ENCODE peak calls at places on chromosomes 16 and 17, in nine cellular contexts. G is tibial artery, T is uterus, A is GM12865, X is psoas muscle, W is A549, Y is PC-9, Z is transverse colon, U is stomach. N is an unnamed sample.

GRCh38 chr17:50139950-50140885 is 10.3 kb upstream of the SAMD14 start:
- DNase-seq in G (peak), T (peak), A (peak), X (peak), W (peak), Y (peak), Z (peak), U (peak), N (peak)

GRCh38 chr17:58084317-58084981 is 1.2 kb downstream of the DYNLL2 start:
- DNase-seq in G (peak), T (peak), A (peak), X (peak), W (peak), Y (peak), Z (peak), U (peak), N (peak)

GRCh38 chr16:89004209-89004831 is 27.3 kb upstream of the CBFA2T3 start:
- DNase-seq in G (peak), T (no peak), A (peak), X (no peak), W (no peak), Y (no peak), Z (no peak), U (no peak), N (peak)

GRCh38 chr16:67278773-67279295 is 498 bp upstream of the PLEKHG4 start:
- DNase-seq in G (no peak), T (no peak), A (peak), X (peak), W (peak), Y (peak), Z (peak), U (no peak), N (peak)

GRCh38 chr17:49224198-49224996 is 6.2 kb downstream of the PHOSPHO1 start:
- DNase-seq in G (no peak), T (no peak), A (peak), X (peak), W (no peak), Y (peak), Z (peak), U (peak), N (no peak)

GRCh38 chr16:1884155-1884760 is 12.3 kb upstream of the MEIOB start:
- DNase-seq in G (no peak), T (no peak), A (no peak), X (no peak), W (peak), Y (no peak), Z (peak), U (no peak), N (no peak)

GRCh38 chr16:83977056-83977815 is 9.2 kb downstream of the NECAB2 start:
- DNase-seq in G (no peak), T (no peak), A (no peak), X (no peak), W (no peak), Y (no peak), Z (no peak), U (no peak), N (no peak)

GRCh38 chr16:52435573-52435972 is 111.4 kb downstream of the TOX3 start:
- DNase-seq in G (no peak), T (no peak), A (no peak), X (no peak), W (no peak), Y (no peak), Z (no peak), U (no peak), N (peak)

GRCh38 chr16:54699656-54700055 is 231.0 kb upstream of the IRX5 start:
- DNase-seq in G (no peak), T (no peak), A (no peak), X (no peak), W (no peak), Y (no peak), Z (no peak), U (no peak), N (no peak)

GRCh38 chr17:61205931-61206330 is 193.7 kb upstream of the TBX2 start:
- DNase-seq in G (no peak), T (no peak), A (no peak), X (no peak), W (no peak), Y (no peak), Z (no peak), U (no peak), N (no peak)

GRCh38 chr16:57284206-57284951 is at the start of gene PLLP:
- DNase-seq in G (no peak), T (no peak), A (peak), X (peak), W (peak), Y (peak), Z (peak), U (peak), N (peak)

GRCh38 chr17:1769826-1770477 is 8.1 kb downstream of the SERPINF1 start:
- DNase-seq in G (no peak), T (no peak), A (no peak), X (no peak), W (peak), Y (peak), Z (no peak), U (no peak), N (no peak)

GRCh38 chr17:10144976-10145375 is 53.4 kb downstream of the GAS7 start:
- DNase-seq in G (no peak), T (no peak), A (no peak), X (no peak), W (no peak), Y (no peak), Z (no peak), U (no peak), N (no peak)

GRCh38 chr16:47732806-47733150 is 271.6 kb downstream of the PHKB start:
- DNase-seq in G (no peak), T (no peak), A (no peak), X (no peak), W (peak), Y (peak), Z (no peak), U (no peak), N (no peak)

GRCh38 chr16:87930456-87930855 is 5.9 kb downstream of the CA5A start:
- DNase-seq in G (no peak), T (no peak), A (no peak), X (no peak), W (no peak), Y (peak), Z (no peak), U (no peak), N (no peak)

GRCh38 chr17:6163632-6164319 is 93.6 kb downstream of the WSCD1 start:
- DNase-seq in G (no peak), T (no peak), A (no peak), X (no peak), W (no peak), Y (no peak), Z (no peak), U (no peak), N (no peak)

GRCh38 chr16:87127061-87127765 is 190.0 kb downstream of the C16orf95 start:
- DNase-seq in G (no peak), T (no peak), A (no peak), X (no peak), W (no peak), Y (no peak), Z (no peak), U (no peak), N (no peak)

GRCh38 chr17:27473190-27473747 is 17.0 kb downstream of the KSR1 start:
- DNase-seq in G (no peak), T (no peak), A (no peak), X (no peak), W (no peak), Y (no peak), Z (no peak), U (no peak), N (no peak)

GRCh38 chr17:4545217-4545951 is 9.8 kb downstream of the MYBBP1A start:
- DNase-seq in G (no peak), T (no peak), A (no peak), X (peak), W (no peak), Y (no peak), Z (no peak), U (no peak), N (no peak)

GRCh38 chr17:71329310-71330098 is 791.3 kb upstream of the SOX9 start:
- DNase-seq in G (no peak), T (no peak), A (no peak), X (no peak), W (no peak), Y (no peak), Z (no peak), U (no peak), N (no peak)

GRCh38 chr17:73541111-73541510 is 103.1 kb downstream of the SDK2 start:
- DNase-seq in G (no peak), T (no peak), A (no peak), X (no peak), W (no peak), Y (no peak), Z (no peak), U (no peak), N (peak)

GRCh38 chr16:54657058-54657708 is 273.5 kb upstream of the IRX5 start:
- DNase-seq in G (peak), T (no peak), A (no peak), X (no peak), W (no peak), Y (no peak), Z (no peak), U (peak), N (no peak)

GRCh38 chr16:49183911-49184310 is 97.7 kb downstream of the CBLN1 start:
- DNase-seq in G (no peak), T (no peak), A (peak), X (no peak), W (peak), Y (no peak), Z (peak), U (no peak), N (peak)

GRCh38 chr17:1577186-1577585 is 14.6 kb upstream of the PITPNA start:
- DNase-seq in G (peak), T (peak), A (no peak), X (peak), W (no peak), Y (peak), Z (peak), U (peak), N (no peak)

GRCh38 chr17:29650407-29650806 is 27.7 kb upstream of the CORO6 start:
- DNase-seq in G (no peak), T (no peak), A (no peak), X (no peak), W (no peak), Y (no peak), Z (no peak), U (no peak), N (no peak)

GRCh38 chr17:10787306-10788020 is 16.4 kb downstream of the TMEM238L start:
- DNase-seq in G (no peak), T (no peak), A (no peak), X (no peak), W (no peak), Y (no peak), Z (no peak), U (no peak), N (no peak)

GRCh38 chr17:4719684-4720221 is 9.3 kb downstream of the ARRB2 start:
- DNase-seq in G (no peak), T (no peak), A (no peak), X (no peak), W (peak), Y (peak), Z (no peak), U (peak), N (peak)

GRCh38 chr17:81912441-81913309 is 1.5 kb upstream of the PCYT2 start:
- DNase-seq in G (no peak), T (no peak), A (no peak), X (no peak), W (no peak), Y (peak), Z (no peak), U (peak), N (no peak)

GRCh38 chr16:46732561-46732960 is 15.6 kb downstream of the MYLK3 start:
- DNase-seq in G (no peak), T (no peak), A (no peak), X (no peak), W (no peak), Y (no peak), Z (no peak), U (no peak), N (no peak)

DNA sequence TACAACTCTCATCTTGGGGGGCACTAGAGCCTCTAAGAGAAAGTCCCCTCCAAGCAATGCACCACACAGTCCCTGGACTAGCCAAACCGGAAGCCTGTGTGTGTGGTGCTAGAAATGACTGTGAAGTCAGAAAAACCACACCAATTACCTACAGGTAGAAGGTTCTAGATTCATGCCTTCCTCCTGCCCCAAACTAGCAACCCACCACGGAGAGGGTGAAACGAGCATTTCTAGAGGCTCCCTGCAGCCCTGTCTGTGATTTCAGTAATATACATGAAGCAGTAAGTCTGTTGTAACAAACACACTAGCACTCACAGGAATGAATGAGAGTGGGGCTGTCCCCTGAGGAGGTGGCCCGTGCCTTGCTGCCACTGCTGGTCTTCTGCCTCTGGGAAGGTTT is 13.6 kb downstream of the ZFHX3 start:
- DNase-seq in G (no peak), T (no peak), A (peak), X (no peak), W (no peak), Y (no peak), Z (no peak), U (no peak), N (no peak)
- H3K4me3 ChIP-seq in G (no peak), T (no peak), A (no peak), X (no peak), W (no peak), Y (no peak), Z (no peak), U (no peak), N (no peak)

DNA sequence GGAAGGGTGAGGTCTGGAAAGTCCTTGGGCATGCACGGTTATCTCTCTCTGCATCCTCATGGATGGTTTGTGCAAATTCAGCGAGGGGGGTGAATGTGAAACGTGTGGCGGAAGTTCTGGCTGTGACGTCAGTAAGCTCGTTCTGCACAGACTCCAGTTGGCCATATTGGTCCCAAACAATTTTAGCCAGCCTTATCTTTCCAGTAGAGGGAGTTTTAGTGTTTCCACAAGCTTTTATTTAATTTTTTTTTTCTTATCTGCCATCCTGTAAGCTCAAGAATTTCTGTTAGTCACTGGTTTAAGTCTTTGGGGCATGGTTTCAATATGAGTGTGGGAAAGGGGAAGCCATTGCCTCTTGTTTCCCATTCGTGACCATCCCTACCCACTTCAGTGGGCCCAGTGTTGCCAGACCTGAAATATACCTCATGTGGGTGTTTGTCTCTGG is 39.0 kb downstream of the HLF start:
- DNase-seq in G (no peak), T (no peak), A (peak), X (no peak), W (no peak), Y (no peak), Z (no peak), U (no peak), N (no peak)
- TF ChIP-seq CTCF in G (no peak), T (no peak), A (no peak), X (no peak), W (peak), Y (no peak), Z (no peak), U (no peak), N (no peak)

GRCh38 chr16:81815429-81815766 is 36.3 kb downstream of the PLCG2 start:
- DNase-seq in G (no peak), T (no peak), A (peak), X (no peak), W (no peak), Y (no peak), Z (no peak), U (no peak), N (no peak)
- H3K4me3 ChIP-seq in G (no peak), T (no peak), A (peak), X (no peak), W (no peak), Y (no peak), Z (no peak), U (no peak), N (no peak)

GRCh38 chr16:70331588-70332358 is 14.9 kb upstream of the DDX19A start:
- DNase-seq in G (no peak), T (no peak), A (no peak), X (peak), W (no peak), Y (peak), Z (no peak), U (no peak), N (peak)
- TF ChIP-seq CTCF in G (no peak), T (peak), A (peak), X (peak), W (peak), Y (peak), Z (peak), U (no peak), N (peak)

GRCh38 chr16:31872201-31872600 is 1.4 kb upstream of the ZNF267 start:
- DNase-seq in G (no peak), T (no peak), A (no peak), X (no peak), W (no peak), Y (no peak), Z (no peak), U (no peak), N (no peak)
- H3K4me3 ChIP-seq in G (no peak), T (no peak), A (no peak), X (no peak), W (no peak), Y (no peak), Z (no peak), U (no peak), N (no peak)

GRCh38 chr17:78134899-78135385 is 4.4 kb downstream of the TMC8 start:
- DNase-seq in G (no peak), T (no peak), A (no peak), X (no peak), W (no peak), Y (no peak), Z (no peak), U (no peak), N (no peak)

GRCh38 chr17:78133971-78134898 is 3.7 kb downstream of the TMC8 start:
- DNase-seq in G (no peak), T (no peak), A (peak), X (peak), W (peak), Y (peak), Z (peak), U (peak), N (peak)

GRCh38 chr17:78137392-78138203 is 7.0 kb downstream of the TMC8 start:
- DNase-seq in G (no peak), T (no peak), A (peak), X (no peak), W (no peak), Y (peak), Z (peak), U (no peak), N (peak)

GRCh38 chr17:78138204-78139060 is 7.8 kb upstream of the C17orf99 start:
- DNase-seq in G (no peak), T (no peak), A (no peak), X (no peak), W (no peak), Y (no peak), Z (no peak), U (no peak), N (peak)

GRCh38 chr17:78135858-78136500 is 5.4 kb downstream of the TMC8 start:
- DNase-seq in G (no peak), T (no peak), A (no peak), X (no peak), W (no peak), Y (no peak), Z (no peak), U (no peak), N (no peak)
- TF ChIP-seq CTCF in G (no peak), T (no peak), A (no peak), X (no peak), W (no peak), Y (no peak), Z (no peak), U (no peak), N (no peak)

GRCh38 chr16:79597775-79598174 is 2.8 kb downstream of the MAF start:
- DNase-seq in G (no peak), T (no peak), A (no peak), X (no peak), W (no peak), Y (no peak), Z (no peak), U (no peak), N (no peak)
- H3K4me3 ChIP-seq in G (peak), T (peak), A (no peak), X (peak), W (no peak), Y (no peak), Z (no peak), U (peak), N (no peak)

GRCh38 chr16:68590201-68590994 is 51.3 kb downstream of the ZFP90 start:
- DNase-seq in G (no peak), T (peak), A (peak), X (no peak), W (peak), Y (peak), Z (peak), U (peak), N (peak)
- TF ChIP-seq CTCF in G (no peak), T (peak), A (peak), X (peak), W (peak), Y (peak), Z (peak), U (peak), N (peak)